ENCODE peak calls at places on chromosome 11, in six cellular contexts. V, U, R, O, P and B are unnamed samples.
A peak's percentile ranks its signal among the peaks of the same experiment; 100 is the strongest.

GRCh38 chr11:32435511-32435946 is at the start of gene WT1:
- DNase-seq in V (no peak), U (peak; percentile 64), R (no peak), O (no peak), P (no peak), B (no peak)

GRCh38 chr11:125370561-125371389 is 125.3 kb downstream of the FEZ1 start:
- DNase-seq in V (no peak), U (no peak), R (no peak), O (no peak), P (no peak), B (no peak)

GRCh38 chr11:33413296-33413695 is 156.1 kb downstream of the HIPK3 start:
- DNase-seq in V (no peak), U (no peak), R (no peak), O (no peak), P (no peak), B (no peak)

GRCh38 chr11:69369945-69370344 is 76.0 kb downstream of the MYEOV start:
- DNase-seq in V (no peak), U (no peak), R (no peak), O (no peak), P (no peak), B (no peak)

GRCh38 chr11:43138621-43139140 is 173.1 kb upstream of the API5 start:
- DNase-seq in V (no peak), U (no peak), R (no peak), O (no peak), P (no peak), B (no peak)

GRCh38 chr11:64044730-64045386 is 9.1 kb downstream of the FLRT1 start:
- DNase-seq in V (no peak), U (no peak), R (no peak), O (no peak), P (no peak), B (peak; percentile 62)

GRCh38 chr11:22690891-22691290 is 24.5 kb downstream of the GAS2 start:
- DNase-seq in V (no peak), U (no peak), R (no peak), O (no peak), P (no peak), B (no peak)

GRCh38 chr11:110431212-110432073 is 1.7 kb downstream of the FDX1 start:
- DNase-seq in V (no peak), U (no peak), R (no peak), O (no peak), P (no peak), B (no peak)

GRCh38 chr11:108647701-108648527 is 17.0 kb upstream of the DDX10 start:
- DNase-seq in V (peak; percentile 69), U (peak; percentile 66), R (peak; percentile 93), O (peak; percentile 24), P (peak; percentile 67), B (no peak)

GRCh38 chr11:109040303-109040702 is 375.4 kb downstream of the DDX10 start:
- DNase-seq in V (peak; percentile 19), U (peak; percentile 7), R (no peak), O (no peak), P (no peak), B (no peak)

GRCh38 chr11:40294343-40294723 is 1165.1 kb downstream of the LRRC4C start:
- DNase-seq in V (no peak), U (no peak), R (no peak), O (no peak), P (no peak), B (no peak)

GRCh38 chr11:32385998-32386397 is 49.3 kb downstream of the WT1 start:
- DNase-seq in V (peak; percentile 38), U (peak; percentile 44), R (no peak), O (no peak), P (no peak), B (no peak)

GRCh38 chr11:59112494-59112893 is 5.5 kb downstream of the FAM111B start:
- DNase-seq in V (no peak), U (no peak), R (no peak), O (no peak), P (no peak), B (no peak)

GRCh38 chr11:8038393-8038792 is 42.6 kb upstream of the TUB start:
- DNase-seq in V (no peak), U (no peak), R (no peak), O (no peak), P (no peak), B (no peak)

GRCh38 chr11:105577645-105578044 is 32.2 kb upstream of the GRIA4 start:
- DNase-seq in V (no peak), U (no peak), R (no peak), O (no peak), P (no peak), B (no peak)

GRCh38 chr11:4851033-4851432 is 2.0 kb upstream of the OR51S1 start:
- DNase-seq in V (no peak), U (no peak), R (no peak), O (no peak), P (peak; percentile 61), B (no peak)

GRCh38 chr11:35583843-35584242 is 34.4 kb upstream of the FJX1 start:
- DNase-seq in V (no peak), U (no peak), R (no peak), O (no peak), P (no peak), B (no peak)

GRCh38 chr11:74257934-74258553 is 53.4 kb downstream of the P4HA3 start:
- DNase-seq in V (no peak), U (peak; percentile 32), R (no peak), O (no peak), P (peak; percentile 71), B (no peak)

GRCh38 chr11:13277719-13278619 is at the start of gene BMAL1:
- DNase-seq in V (no peak), U (no peak), R (peak; percentile 80), O (peak; percentile 65), P (peak; percentile 57), B (peak; percentile 93)

GRCh38 chr11:130604606-130605005 is 156.2 kb downstream of the ADAMTS15 start:
- DNase-seq in V (no peak), U (no peak), R (no peak), O (no peak), P (no peak), B (no peak)

GRCh38 chr11:79486239-79486984 is 45.6 kb upstream of the TENM4 start:
- DNase-seq in V (no peak), U (no peak), R (no peak), O (no peak), P (no peak), B (no peak)

GRCh38 chr11:93481279-93481678 is 61.9 kb downstream of the SMCO4 start:
- DNase-seq in V (no peak), U (no peak), R (no peak), O (no peak), P (no peak), B (peak; percentile 73)

GRCh38 chr11:64790205-64791095 is 12.1 kb upstream of the SF1 start:
- DNase-seq in V (no peak), U (no peak), R (peak; percentile 37), O (no peak), P (no peak), B (no peak)

GRCh38 chr11:3907590-3907989 is 52.1 kb downstream of the STIM1 start:
- DNase-seq in V (no peak), U (no peak), R (no peak), O (no peak), P (no peak), B (no peak)

GRCh38 chr11:12963051-12963450 is 46.1 kb upstream of the RASSF10 start:
- DNase-seq in V (no peak), U (no peak), R (no peak), O (no peak), P (no peak), B (no peak)

GRCh38 chr11:8777907-8778767 is 95.5 kb downstream of the RPL27A start:
- DNase-seq in V (no peak), U (no peak), R (no peak), O (no peak), P (no peak), B (peak; percentile 24)

GRCh38 chr11:76615950-76616349 is 54.6 kb downstream of the LRRC32 start:
- DNase-seq in V (no peak), U (no peak), R (no peak), O (no peak), P (peak; percentile 83), B (no peak)

GRCh38 chr11:129021295-129021694 is 78.6 kb upstream of the TP53AIP1 start:
- DNase-seq in V (no peak), U (no peak), R (no peak), O (no peak), P (no peak), B (no peak)

GRCh38 chr11:2480874-2481220 is 36.0 kb downstream of the KCNQ1 start:
- DNase-seq in V (no peak), U (no peak), R (no peak), O (no peak), P (no peak), B (no peak)

DNA sequence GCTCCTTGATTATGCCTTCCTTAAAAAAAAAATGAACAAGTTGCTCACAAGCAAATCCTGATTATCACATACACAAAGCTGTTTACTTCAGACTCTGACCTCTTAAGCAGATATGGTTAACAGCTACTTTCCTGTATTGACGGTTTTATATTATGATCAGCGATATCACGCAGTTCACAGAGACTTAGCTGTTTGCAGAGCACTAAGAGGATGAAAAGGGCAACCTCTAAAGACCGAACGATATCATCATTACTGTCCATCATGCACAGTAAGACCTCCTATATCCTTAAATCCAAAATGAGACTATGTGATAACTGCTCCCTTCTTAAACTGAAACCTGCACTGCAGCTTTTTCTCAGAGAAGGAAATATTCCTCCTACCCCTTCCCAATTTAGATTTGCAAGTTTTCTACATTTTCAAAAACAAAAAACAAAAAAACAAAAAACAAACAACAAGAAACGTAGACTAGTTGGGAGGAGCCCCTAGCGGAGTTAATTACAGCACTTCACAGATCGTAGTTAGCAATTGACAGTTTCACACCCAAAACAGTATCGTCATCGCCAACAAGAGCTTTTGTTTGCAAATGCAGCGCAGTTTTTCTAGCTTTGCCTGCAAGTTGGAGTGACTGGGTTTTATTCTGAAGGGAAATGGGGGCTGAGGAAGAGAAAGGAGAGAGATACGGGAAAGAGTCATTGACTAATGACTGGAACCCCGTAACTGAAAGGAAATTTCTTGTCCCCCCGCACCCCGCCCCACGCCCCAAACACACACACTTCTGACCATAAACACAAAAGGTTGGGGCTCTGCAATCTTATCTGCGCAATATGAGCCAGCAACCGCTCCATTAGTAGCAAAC is 1.2 kb downstream of the DDX6 start:
- DNase-seq in V (no peak), U (peak; percentile 12), R (no peak), O (peak; percentile 26), P (no peak), B (no peak)
- H3K4me1 ChIP-seq in V (peaks cover 49% of the 10 kb centered on the region), U (peaks cover 36% of the 10 kb centered on the region), R (peaks cover 14% of the 10 kb centered on the region), O (no peaks in the 10 kb centered on the region), P (peaks cover 65% of the 10 kb centered on the region), B (peaks cover 62% of the 10 kb centered on the region)

GRCh38 chr11:29017941-29018340 is 909.8 kb downstream of the METTL15 start:
- DNase-seq in V (no peak), U (no peak), R (no peak), O (no peak), P (no peak), B (no peak)
- TF ChIP-seq POLR2A in V (no peak), U (no peak), R (no peak), O (no peak), P (no peak), B (no peak)

DNA sequence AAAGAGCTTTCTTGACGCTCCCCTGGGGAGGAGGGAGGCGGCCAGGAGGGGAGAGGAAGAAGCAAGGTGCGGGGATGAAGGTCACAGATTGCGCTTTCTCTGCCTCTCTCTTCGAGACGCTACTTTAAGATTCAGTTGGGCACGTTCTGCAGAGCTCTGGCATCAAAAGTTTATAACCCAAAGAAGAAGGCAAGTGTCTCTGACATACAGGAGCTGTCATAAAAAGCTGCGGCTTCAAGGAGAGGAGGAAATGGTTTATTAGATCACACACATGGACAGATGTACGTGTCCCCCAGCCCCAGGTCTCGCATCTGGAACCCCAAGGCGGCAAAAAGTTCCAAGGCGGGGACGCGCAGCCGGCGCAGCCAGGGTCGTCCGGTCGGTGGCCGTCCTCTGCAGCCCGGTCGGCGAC is 589.0 kb downstream of the OPCML start:
- DNase-seq in V (no peak), U (no peak), R (no peak), O (no peak), P (no peak), B (no peak)
- H3K4me3 ChIP-seq in V (no peak overlapping the region), U (no peak overlapping the region), R (no peak overlapping the region), O (no peak overlapping the region), P (peak overlapping the region; percentile 32), B (peak overlapping the region; percentile 13)

GRCh38 chr11:824292-824880 is 3.3 kb upstream of the CRACR2B start:
- DNase-seq in V (no peak), U (no peak), R (no peak), O (no peak), P (peak; percentile 78), B (peak; percentile 89)
- H3K4me1 ChIP-seq in V (peaks cover 52% of the 10 kb centered on the region), U (peaks cover 57% of the 10 kb centered on the region), R (peaks cover 52% of the 10 kb centered on the region), O (peaks cover 19% of the 10 kb centered on the region), P (peaks cover 87% of the 10 kb centered on the region), B (peaks cover 71% of the 10 kb centered on the region)